ENCODE peak calls at places on chromosomes 5 and 9, in four cellular contexts. One of them, this sample, is unnamed.

GRCh38 chr9:109423877-109424276 is 74.2 kb downstream of the PTPN3 start:
- DNase-seq in kidney: no peak
- DNase-seq in neural crest cell: no peak
- DNase-seq in fibroblast of lung: no peak
- DNase-seq in this sample: no peak

GRCh38 chr9:13688990-13689600 is 409.6 kb upstream of the MPDZ start:
- DNase-seq in kidney: no peak
- DNase-seq in neural crest cell: no peak
- DNase-seq in fibroblast of lung: peak
- DNase-seq in this sample: no peak

GRCh38 chr5:150322202-150322601 is 19.5 kb upstream of the ARSI start:
- DNase-seq in kidney: no peak
- DNase-seq in neural crest cell: no peak
- DNase-seq in fibroblast of lung: peak
- DNase-seq in this sample: no peak

GRCh38 chr5:146401021-146401420 is 46.1 kb upstream of the TCERG1 start:
- DNase-seq in kidney: no peak
- DNase-seq in neural crest cell: no peak
- DNase-seq in fibroblast of lung: no peak
- DNase-seq in this sample: no peak

GRCh38 chr5:141691286-141691866 is 9.3 kb upstream of the ARAP3 start:
- DNase-seq in kidney: no peak
- DNase-seq in neural crest cell: no peak
- DNase-seq in fibroblast of lung: no peak
- DNase-seq in this sample: no peak

GRCh38 chr9:111851536-111851935 is 45.1 kb upstream of the UGCG start:
- DNase-seq in kidney: no peak
- DNase-seq in neural crest cell: no peak
- DNase-seq in fibroblast of lung: no peak
- DNase-seq in this sample: no peak

GRCh38 chr9:87973791-87974292 is 491 bp downstream of the CDK20 start:
- DNase-seq in kidney: no peak
- DNase-seq in neural crest cell: no peak
- DNase-seq in fibroblast of lung: no peak
- DNase-seq in this sample: no peak

GRCh38 chr9:121105531-121105930 is 30.8 kb downstream of the CNTRL start:
- DNase-seq in kidney: no peak
- DNase-seq in neural crest cell: no peak
- DNase-seq in fibroblast of lung: no peak
- DNase-seq in this sample: no peak

GRCh38 chr9:107337676-107338590 is 54.9 kb downstream of the RAD23B start:
- DNase-seq in kidney: no peak
- DNase-seq in neural crest cell: no peak
- DNase-seq in fibroblast of lung: peak
- DNase-seq in this sample: no peak

GRCh38 chr9:15142903-15143534 is 164.0 kb downstream of the TTC39B start:
- DNase-seq in kidney: no peak
- DNase-seq in neural crest cell: no peak
- DNase-seq in fibroblast of lung: peak
- DNase-seq in this sample: peak

GRCh38 chr9:86732514-86732913 is 214.8 kb downstream of the GAS1 start:
- DNase-seq in kidney: no peak
- DNase-seq in neural crest cell: no peak
- DNase-seq in fibroblast of lung: peak
- DNase-seq in this sample: no peak

GRCh38 chr9:4575997-4576396 is 85.7 kb downstream of the SLC1A1 start:
- DNase-seq in kidney: no peak
- DNase-seq in neural crest cell: no peak
- DNase-seq in fibroblast of lung: no peak
- DNase-seq in this sample: no peak

DNA sequence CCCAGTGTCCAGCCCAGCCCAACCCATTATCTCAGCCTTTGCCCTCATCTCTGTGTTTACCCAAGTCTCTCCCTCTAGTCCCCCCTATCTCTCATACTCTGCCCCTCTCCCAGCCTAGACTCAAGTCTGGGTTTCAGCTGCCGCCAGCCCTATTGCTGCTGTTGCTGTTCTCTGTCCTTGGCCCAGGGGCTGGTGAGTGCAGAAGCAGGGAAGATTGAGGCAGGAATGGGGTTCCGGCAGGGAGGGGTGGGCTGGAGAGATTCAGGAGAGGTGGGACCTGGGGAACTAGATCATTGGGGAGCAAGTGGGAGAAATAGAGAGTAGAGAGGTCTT is 702 bp downstream of the TMEM8B start:
- DNase-seq in kidney: no peak
- DNase-seq in neural crest cell: no peak
- DNase-seq in fibroblast of lung: no peak
- DNase-seq in this sample: no peak
- TF ChIP-seq CTCF in kidney: no peak
- TF ChIP-seq CTCF in neural crest cell: no peak
- TF ChIP-seq CTCF in fibroblast of lung: no peak
- TF ChIP-seq CTCF in this sample: no peak

GRCh38 chr5:155313518-155313917 is 300.0 kb downstream of the KIF4B start:
- DNase-seq in kidney: no peak
- DNase-seq in neural crest cell: no peak
- DNase-seq in fibroblast of lung: no peak
- DNase-seq in this sample: no peak
- TF ChIP-seq CTCF in kidney: no peak
- TF ChIP-seq CTCF in neural crest cell: no peak
- TF ChIP-seq CTCF in fibroblast of lung: no peak
- TF ChIP-seq CTCF in this sample: no peak

GRCh38 chr5:3400659-3401058 is 195.0 kb upstream of the IRX1 start:
- DNase-seq in kidney: no peak
- DNase-seq in neural crest cell: no peak
- DNase-seq in fibroblast of lung: no peak
- DNase-seq in this sample: no peak
- TF ChIP-seq CTCF in kidney: no peak
- TF ChIP-seq CTCF in neural crest cell: no peak
- TF ChIP-seq CTCF in fibroblast of lung: no peak
- TF ChIP-seq CTCF in this sample: no peak

DNA sequence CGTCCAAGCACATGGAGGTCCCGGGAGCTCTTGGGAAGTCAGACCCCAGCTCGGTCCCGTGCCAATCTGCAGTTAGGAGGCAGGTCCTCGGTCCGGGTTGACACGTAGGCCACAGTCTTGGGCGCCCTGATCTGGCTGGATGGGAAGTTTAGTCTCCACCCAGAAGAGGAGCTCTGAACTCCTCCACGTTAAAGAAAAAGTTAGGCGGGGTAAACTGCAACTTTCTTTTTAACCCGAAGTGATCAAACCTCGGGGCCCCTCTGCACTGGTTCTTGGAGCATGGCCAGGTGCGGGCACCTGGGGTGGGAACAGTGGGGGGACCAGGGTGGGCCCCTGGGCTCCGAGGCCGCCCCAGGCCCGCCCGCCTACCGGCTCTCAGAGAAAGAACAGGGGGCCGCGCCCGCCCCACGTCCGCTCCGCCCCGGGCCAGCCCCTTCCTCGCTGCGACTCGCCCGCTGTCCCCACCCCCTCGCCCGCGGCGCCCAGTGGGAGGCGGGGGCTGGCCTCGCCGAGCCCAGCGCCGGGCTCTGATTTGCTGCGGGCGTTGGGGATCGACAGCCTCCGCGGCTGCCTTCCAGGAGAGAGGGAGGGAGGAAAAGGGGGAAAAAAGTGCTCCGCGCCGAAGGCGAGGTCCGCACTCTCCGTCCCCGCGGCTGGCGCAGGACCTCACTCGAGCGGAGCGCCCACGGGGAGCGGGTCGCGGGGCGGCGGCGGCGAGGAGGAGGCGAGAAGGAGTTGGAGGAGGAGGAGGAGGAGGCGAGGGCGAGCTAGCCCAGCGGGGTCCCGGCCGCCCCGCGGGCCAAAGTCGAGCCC is at the start of gene COL5A1:
- DNase-seq in kidney: peak
- DNase-seq in neural crest cell: peak
- DNase-seq in fibroblast of lung: peak
- DNase-seq in this sample: no peak
- TF ChIP-seq CTCF in kidney: no peak
- TF ChIP-seq CTCF in neural crest cell: peak
- TF ChIP-seq CTCF in fibroblast of lung: peak
- TF ChIP-seq CTCF in this sample: no peak